ENCODE peak calls at places on chromosomes 3 and 15, in nine cellular contexts. I, D, B, G, P, V, S, F and O are unnamed samples.
A peak's percentile ranks its signal among the peaks of the same experiment; 100 is the strongest.

GRCh38 chr15:58548308-58549012 is 116.7 kb downstream of the LIPC start:
- DNase-seq in I (no peak), D (no peak), B (no peak), G (no peak), P (no peak), V (no peak), S (no peak), F (no peak), O (no peak)

GRCh38 chr3:140898340-140899180 is 43.1 kb upstream of the SLC25A36 start:
- DNase-seq in I (no peak), D (no peak), B (no peak), G (no peak), P (no peak), V (peak; percentile 72), S (no peak), F (peak; percentile 49), O (peak; percentile 52)

GRCh38 chr15:76340198-76340801 is 3.7 kb downstream of the ISL2 start:
- DNase-seq in I (peak; percentile 33), D (no peak), B (peak; percentile 50), G (no peak), P (no peak), V (no peak), S (no peak), F (peak; percentile 22), O (no peak)

GRCh38 chr15:33195283-33195682 is 769 bp upstream of the FMN1 start:
- DNase-seq in I (no peak), D (no peak), B (no peak), G (no peak), P (no peak), V (no peak), S (no peak), F (no peak), O (no peak)

GRCh38 chr15:34610388-34610787 is 26.9 kb upstream of the GOLGA8B start:
- DNase-seq in I (no peak), D (no peak), B (no peak), G (no peak), P (no peak), V (no peak), S (no peak), F (no peak), O (no peak)

GRCh38 chr15:38217788-38218609 is 34.6 kb upstream of the SPRED1 start:
- DNase-seq in I (no peak), D (no peak), B (no peak), G (no peak), P (no peak), V (peak; percentile 16), S (no peak), F (no peak), O (no peak)

GRCh38 chr15:90031231-90031791 is 30.2 kb downstream of the ZNF710 start:
- DNase-seq in I (no peak), D (no peak), B (peak; percentile 27), G (no peak), P (no peak), V (peak; percentile 28), S (no peak), F (no peak), O (no peak)

GRCh38 chr3:100402150-100402706 is 889 bp downstream of the LNP1 start:
- DNase-seq in I (no peak), D (no peak), B (no peak), G (no peak), P (no peak), V (peak; percentile 61), S (no peak), F (peak; percentile 9), O (peak; percentile 15)

GRCh38 chr3:108124337-108125150 is 33.7 kb upstream of the CD47 start:
- DNase-seq in I (no peak), D (peak; percentile 59), B (no peak), G (peak; percentile 85), P (peak; percentile 58), V (no peak), S (peak; percentile 58), F (no peak), O (no peak)

GRCh38 chr3:177295116-177295515 is 97.8 kb upstream of the TBL1XR1 start:
- DNase-seq in I (no peak), D (no peak), B (no peak), G (no peak), P (no peak), V (no peak), S (no peak), F (no peak), O (no peak)

GRCh38 chr3:155149494-155149893 is 69.4 kb downstream of the MME start:
- DNase-seq in I (no peak), D (no peak), B (no peak), G (no peak), P (no peak), V (no peak), S (no peak), F (no peak), O (no peak)

GRCh38 chr15:87755226-87755625 is 501.3 kb downstream of the NTRK3 start:
- DNase-seq in I (no peak), D (no peak), B (no peak), G (no peak), P (no peak), V (no peak), S (no peak), F (no peak), O (no peak)

GRCh38 chr3:172397716-172398405 is 50.4 kb downstream of the GHSR start:
- DNase-seq in I (no peak), D (no peak), B (no peak), G (no peak), P (no peak), V (peak; percentile 22), S (no peak), F (no peak), O (no peak)

GRCh38 chr3:47225310-47225906 is 57.2 kb downstream of the KIF9 start:
- DNase-seq in I (no peak), D (no peak), B (no peak), G (no peak), P (no peak), V (peak; percentile 27), S (no peak), F (no peak), O (no peak)

GRCh38 chr3:189772584-189772983 is 141.4 kb downstream of the TP63 start:
- DNase-seq in I (no peak), D (no peak), B (no peak), G (no peak), P (no peak), V (no peak), S (no peak), F (no peak), O (no peak)

GRCh38 chr3:149142647-149143046 is 13.2 kb downstream of the HPS3 start:
- DNase-seq in I (no peak), D (no peak), B (no peak), G (no peak), P (no peak), V (no peak), S (no peak), F (no peak), O (no peak)

GRCh38 chr3:187750513-187751123 is 5.3 kb upstream of the BCL6 start:
- DNase-seq in I (no peak), D (no peak), B (peak; percentile 38), G (no peak), P (no peak), V (no peak), S (no peak), F (no peak), O (no peak)

GRCh38 chr3:52403955-52404354 is 40.9 kb downstream of the SEMA3G start:
- DNase-seq in I (no peak), D (no peak), B (peak; percentile 41), G (no peak), P (no peak), V (no peak), S (no peak), F (no peak), O (no peak)

GRCh38 chr15:36724901-36725300 is 145.5 kb downstream of the CDIN1 start:
- DNase-seq in I (no peak), D (no peak), B (no peak), G (no peak), P (no peak), V (no peak), S (no peak), F (no peak), O (no peak)

GRCh38 chr3:121155023-121155422 is 247.0 kb downstream of the STXBP5L start:
- DNase-seq in I (no peak), D (no peak), B (no peak), G (no peak), P (no peak), V (no peak), S (no peak), F (no peak), O (no peak)

GRCh38 chr15:70907784-70908471 is 15.3 kb downstream of the LRRC49 start:
- DNase-seq in I (no peak), D (no peak), B (no peak), G (no peak), P (no peak), V (no peak), S (no peak), F (no peak), O (no peak)

GRCh38 chr3:45817788-45818523 is 21.6 kb upstream of the SLC6A20 start:
- DNase-seq in I (no peak), D (no peak), B (no peak), G (no peak), P (no peak), V (peak; percentile 76), S (no peak), F (no peak), O (no peak)

GRCh38 chr15:62603757-62604156 is 438.7 kb upstream of the C2CD4B start:
- DNase-seq in I (no peak), D (no peak), B (no peak), G (no peak), P (no peak), V (peak; percentile 88), S (no peak), F (no peak), O (no peak)

GRCh38 chr15:73873889-73874511 is 636 bp downstream of the TBC1D21 start:
- DNase-seq in I (no peak), D (no peak), B (no peak), G (peak; percentile 10), P (peak; percentile 10), V (peak; percentile 49), S (no peak), F (peak; percentile 28), O (peak; percentile 37)

GRCh38 chr15:42352401-42352800 is 6.9 kb upstream of the CAPN3 start:
- DNase-seq in I (no peak), D (no peak), B (no peak), G (no peak), P (no peak), V (no peak), S (no peak), F (no peak), O (no peak)

GRCh38 chr3:48682786-48683185 is 2.9 kb downstream of the NCKIPSD start:
- DNase-seq in I (no peak), D (no peak), B (peak; percentile 22), G (no peak), P (no peak), V (no peak), S (no peak), F (no peak), O (no peak)

GRCh38 chr15:53962646-53963561 is 15.3 kb upstream of the UNC13C start:
- DNase-seq in I (peak; percentile 56), D (no peak), B (peak; percentile 43), G (no peak), P (no peak), V (no peak), S (peak; percentile 4), F (no peak), O (peak; percentile 38)

GRCh38 chr3:161284989-161285388 is 63.9 kb downstream of the NMD3 start:
- DNase-seq in I (no peak), D (no peak), B (no peak), G (no peak), P (no peak), V (peak; percentile 63), S (no peak), F (no peak), O (no peak)

GRCh38 chr3:36135863-36136262 is 244.4 kb upstream of the STAC start:
- DNase-seq in I (no peak), D (no peak), B (no peak), G (no peak), P (no peak), V (no peak), S (no peak), F (no peak), O (no peak)